ENCODE peak calls at places on chromosomes 11 and 22, in five cellular contexts. J is neural progenitor cell, N is fibroblast of lung, W is PC-9, L is hepatocyte. P is an unnamed sample.

GRCh38 chr11:108115495-108116140 is 5.7 kb upstream of the ACAT1 start:
- DNase-seq in J (peak; percentile 62), N (peak; percentile 91), W (peak; percentile 49), L (peak; percentile 59), P (peak; percentile 22)

GRCh38 chr11:83441171-83441570 is 155.0 kb upstream of the CCDC90B start:
- DNase-seq in J (no peak), N (no peak), W (no peak), L (no peak), P (no peak)

GRCh38 chr11:2169626-2170570 is 1.7 kb downstream of the TH start:
- DNase-seq in J (no peak), N (no peak), W (no peak), L (no peak), P (no peak)

GRCh38 chr11:26229270-26229669 is 102.7 kb upstream of the ANO3 start:
- DNase-seq in J (no peak), N (peak; percentile 100), W (no peak), L (no peak), P (no peak)

GRCh38 chr22:49621601-49622210 is 206.0 kb downstream of the BRD1 start:
- DNase-seq in J (no peak), N (no peak), W (no peak), L (no peak), P (no peak)

GRCh38 chr11:27563201-27563600 is 56.6 kb upstream of the LIN7C start:
- DNase-seq in J (no peak), N (peak; percentile 1), W (no peak), L (no peak), P (no peak)

GRCh38 chr11:47915407-47916137 is 64.8 kb upstream of the PTPRJ start:
- DNase-seq in J (no peak), N (no peak), W (peak; percentile 64), L (no peak), P (no peak)

GRCh38 chr22:35104491-35104890 is 38.5 kb downstream of the ISX start:
- DNase-seq in J (no peak), N (no peak), W (no peak), L (no peak), P (no peak)

GRCh38 chr22:35733036-35733435 is 15.4 kb downstream of the APOL5 start:
- DNase-seq in J (no peak), N (no peak), W (no peak), L (no peak), P (no peak)

GRCh38 chr11:94802501-94802900 is 34.3 kb downstream of the AMOTL1 start:
- DNase-seq in J (no peak), N (no peak), W (no peak), L (no peak), P (no peak)

GRCh38 chr22:48819991-48820390 is 1007.7 kb downstream of the BRD1 start:
- DNase-seq in J (no peak), N (no peak), W (no peak), L (no peak), P (no peak)

GRCh38 chr11:85918910-85919794 is 64.0 kb downstream of the CCDC83 start:
- DNase-seq in J (peak; percentile 7), N (no peak), W (no peak), L (no peak), P (no peak)

GRCh38 chr11:65551572-65552398 is 6.4 kb downstream of the LTBP3 start:
- DNase-seq in J (peak; percentile 70), N (peak; percentile 23), W (peak; percentile 63), L (peak; percentile 78), P (peak; percentile 49)

GRCh38 chr22:20569059-20570058 is 61.9 kb downstream of the MED15 start:
- DNase-seq in J (no peak), N (peak; percentile 98), W (peak; percentile 96), L (peak; percentile 83), P (no peak)

GRCh38 chr22:49270595-49271368 is 556.9 kb downstream of the BRD1 start:
- DNase-seq in J (no peak), N (no peak), W (no peak), L (no peak), P (no peak)

GRCh38 chr11:68750197-68750987 is 928 bp downstream of the TESMIN start:
- DNase-seq in J (peak; percentile 71), N (no peak), W (no peak), L (peak; percentile 46), P (peak; percentile 91)

GRCh38 chr11:124798991-124799383 is 1.2 kb downstream of the MSANTD2 start:
- DNase-seq in J (no peak), N (peak; percentile 72), W (peak; percentile 48), L (peak; percentile 56), P (peak; percentile 78)

GRCh38 chr11:111283945-111284481 is 14.3 kb upstream of the POU2AF3 start:
- DNase-seq in J (no peak), N (no peak), W (no peak), L (peak; percentile 19), P (no peak)

GRCh38 chr11:111282663-111283062 is 15.7 kb upstream of the POU2AF3 start:
- DNase-seq in J (no peak), N (no peak), W (no peak), L (no peak), P (no peak)

GRCh38 chr11:111285205-111286079 is 12.9 kb upstream of the POU2AF3 start:
- DNase-seq in J (no peak), N (no peak), W (no peak), L (no peak), P (no peak)
- H3K4me3 ChIP-seq in J (no peak overlapping the region), N (no peak overlapping the region), W (no peak overlapping the region), L (no peak overlapping the region), P (no peak overlapping the region)

DNA sequence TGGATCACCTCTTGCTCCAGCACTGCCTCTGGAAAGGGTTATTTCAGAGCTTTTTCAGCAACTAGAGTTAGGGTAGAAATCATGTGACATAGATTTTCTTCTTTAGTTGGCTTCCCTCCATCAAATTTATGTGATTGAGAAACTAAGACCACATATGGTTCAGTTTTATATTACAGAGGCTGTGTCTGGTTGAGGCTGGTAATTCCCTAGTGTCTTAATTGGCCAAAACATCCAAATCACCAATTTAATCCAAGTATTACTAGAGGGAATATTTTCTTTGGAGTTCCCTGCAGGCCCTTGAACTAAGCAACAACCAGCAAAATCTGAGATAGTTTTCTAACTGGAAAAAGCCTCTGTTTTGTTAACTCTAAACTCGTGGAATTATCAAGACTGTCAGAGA is 136.3 kb downstream of the ARHGAP42 start:
- DNase-seq in J (no peak), N (peak; percentile 86), W (no peak), L (no peak), P (no peak)
- H3K4me2 ChIP-seq in J (peak overlapping the region; percentile 43), N (no peak overlapping the region), W (no peak overlapping the region), L (no peak overlapping the region), P (no peak overlapping the region)

GRCh38 chr11:6746626-6747025 is 25.1 kb downstream of the OR2AG2 start:
- DNase-seq in J (no peak), N (no peak), W (no peak), L (no peak), P (no peak)
- H3K4me3 ChIP-seq in J (no peak overlapping the region), N (peak overlapping the region; percentile 26), W (no peak overlapping the region), L (no peak overlapping the region), P (no peak overlapping the region)

GRCh38 chr11:31816467-31817053 is 5.4 kb upstream of the PAX6 start:
- DNase-seq in J (peak; percentile 39), N (no peak), W (no peak), L (peak; percentile 40), P (peak; percentile 30)
- H3K4me2 ChIP-seq in J (peak overlapping the region; percentile 98), N (no peak overlapping the region), W (no peak overlapping the region), L (peak overlapping the region; percentile 73), P (no peak overlapping the region)

GRCh38 chr22:19285831-19286230 is 5.7 kb downstream of the CLTCL1 start:
- DNase-seq in J (no peak), N (no peak), W (no peak), L (no peak), P (no peak)
- H3K4me3 ChIP-seq in J (no peak overlapping the region), N (no peak overlapping the region), W (no peak overlapping the region), L (no peak overlapping the region), P (no peak overlapping the region)

GRCh38 chr11:44003736-44004451 is 43.9 kb upstream of the ACCSL start:
- DNase-seq in J (no peak), N (no peak), W (no peak), L (no peak), P (no peak)
- H3K4me2 ChIP-seq in J (no peak overlapping the region), N (no peak overlapping the region), W (no peak overlapping the region), L (no peak overlapping the region), P (no peak overlapping the region)

DNA sequence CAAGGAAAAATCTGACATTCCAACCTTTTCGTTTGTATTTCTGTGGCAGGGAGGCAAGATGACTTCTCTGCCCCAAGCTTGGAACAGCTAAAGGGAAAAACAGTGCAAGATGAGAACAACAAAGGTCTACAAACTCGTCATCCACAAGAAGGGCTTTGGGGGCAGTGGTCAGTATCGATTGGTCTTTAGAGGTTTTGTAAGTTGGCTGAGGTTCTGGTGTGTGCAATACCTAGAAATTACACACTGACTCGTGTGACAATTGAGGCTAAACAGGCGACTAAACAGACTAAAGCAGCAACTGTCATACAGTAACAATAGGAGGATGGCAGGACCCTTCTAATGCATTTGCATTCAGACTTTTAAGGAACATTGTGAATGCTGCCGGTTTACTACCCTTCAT is 994 bp downstream of the DEPDC5 start:
- DNase-seq in J (no peak), N (no peak), W (no peak), L (no peak), P (peak; percentile 7)
- H3K4me3 ChIP-seq in J (peak overlapping the region; percentile 71), N (peak overlapping the region; percentile 93), W (peak overlapping the region; percentile 95), L (peak overlapping the region; percentile 35), P (no peak overlapping the region)

GRCh38 chr11:112770487-112770886 is 190.7 kb upstream of the NCAM1 start:
- DNase-seq in J (no peak), N (no peak), W (no peak), L (no peak), P (no peak)
- H3K4me2 ChIP-seq in J (no peak overlapping the region), N (no peak overlapping the region), W (no peak overlapping the region), L (no peak overlapping the region), P (no peak overlapping the region)

GRCh38 chr22:18091916-18092526 is 14.2 kb downstream of the PEX26 start:
- DNase-seq in J (no peak), N (peak; percentile 68), W (no peak), L (peak; percentile 71), P (no peak)
- H3K4me3 ChIP-seq in J (no peak overlapping the region), N (peak overlapping the region; percentile 48), W (no peak overlapping the region), L (no peak overlapping the region), P (no peak overlapping the region)

DNA sequence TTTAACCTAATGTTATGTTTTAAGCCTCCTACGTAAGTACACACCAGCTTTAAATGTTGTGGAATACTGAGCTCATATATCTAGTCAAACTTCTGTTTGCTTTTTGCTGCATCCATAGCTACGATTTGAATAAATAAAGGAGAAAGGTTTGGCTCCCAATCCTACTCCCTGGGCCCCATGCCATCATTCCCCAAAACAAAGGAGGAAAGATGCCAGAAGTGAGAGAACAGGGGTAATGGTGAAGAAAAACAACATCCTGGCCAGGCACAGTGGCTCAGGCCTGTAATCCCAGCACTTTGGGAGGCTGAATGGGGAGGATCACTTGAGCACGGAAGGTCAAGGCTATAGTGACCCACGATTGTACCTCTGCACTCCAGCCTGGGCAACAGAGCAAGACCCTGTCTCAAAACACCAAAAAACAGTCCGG is 26.5 kb downstream of the SCGB1A1 start:
- DNase-seq in J (no peak), N (peak; percentile 80), W (no peak), L (no peak), P (no peak)
- H3K4me2 ChIP-seq in J (no peak overlapping the region), N (no peak overlapping the region), W (no peak overlapping the region), L (no peak overlapping the region), P (no peak overlapping the region)